ENCODE peak calls at places on chromosomes 16 and 17, in nine cellular contexts. One of them, this sample, is unnamed.

GRCh38 chr16:3754304-3754703 is 37.0 kb upstream of the TRAP1 start:
- DNase-seq in NCI-H1092: no peak
- DNase-seq in hepatocyte: no peak
- DNase-seq in activated naive CD4-positive, alpha-beta T cell: no peak
- DNase-seq in SW 1271: no peak
- DNase-seq in AG04450: peak
- DNase-seq in ureter: no peak
- DNase-seq in NCI-H446: no peak
- DNase-seq in NCI-H1105: no peak
- DNase-seq in this sample: no peak

GRCh38 chr16:58661199-58661830 is 23.3 kb downstream of the SLC38A7 start:
- DNase-seq in NCI-H1092: peak
- DNase-seq in hepatocyte: peak
- DNase-seq in activated naive CD4-positive, alpha-beta T cell: no peak
- DNase-seq in SW 1271: peak
- DNase-seq in AG04450: peak
- DNase-seq in ureter: peak
- DNase-seq in NCI-H446: peak
- DNase-seq in NCI-H1105: peak
- DNase-seq in this sample: no peak

GRCh38 chr16:27969574-27969973 is 93.9 kb downstream of the GSG1L start:
- DNase-seq in NCI-H1092: no peak
- DNase-seq in hepatocyte: no peak
- DNase-seq in activated naive CD4-positive, alpha-beta T cell: no peak
- DNase-seq in SW 1271: no peak
- DNase-seq in AG04450: no peak
- DNase-seq in ureter: no peak
- DNase-seq in NCI-H446: no peak
- DNase-seq in NCI-H1105: no peak
- DNase-seq in this sample: no peak

GRCh38 chr17:74466111-74466784 is at the start of gene CD300A:
- DNase-seq in NCI-H1092: no peak
- DNase-seq in hepatocyte: no peak
- DNase-seq in activated naive CD4-positive, alpha-beta T cell: no peak
- DNase-seq in SW 1271: no peak
- DNase-seq in AG04450: no peak
- DNase-seq in ureter: peak
- DNase-seq in NCI-H446: no peak
- DNase-seq in NCI-H1105: no peak
- DNase-seq in this sample: no peak

GRCh38 chr17:11836508-11836907 is 160.8 kb downstream of the ZNF18 start:
- DNase-seq in NCI-H1092: no peak
- DNase-seq in hepatocyte: no peak
- DNase-seq in activated naive CD4-positive, alpha-beta T cell: no peak
- DNase-seq in SW 1271: no peak
- DNase-seq in AG04450: no peak
- DNase-seq in ureter: no peak
- DNase-seq in NCI-H446: no peak
- DNase-seq in NCI-H1105: no peak
- DNase-seq in this sample: no peak

GRCh38 chr17:45438931-45439610 is 6.4 kb upstream of the ARHGAP27 start:
- DNase-seq in NCI-H1092: no peak
- DNase-seq in hepatocyte: no peak
- DNase-seq in activated naive CD4-positive, alpha-beta T cell: no peak
- DNase-seq in SW 1271: no peak
- DNase-seq in AG04450: no peak
- DNase-seq in ureter: no peak
- DNase-seq in NCI-H446: no peak
- DNase-seq in NCI-H1105: no peak
- DNase-seq in this sample: no peak

GRCh38 chr17:74137416-74137815 is 66.1 kb upstream of the RPL38 start:
- DNase-seq in NCI-H1092: no peak
- DNase-seq in hepatocyte: no peak
- DNase-seq in activated naive CD4-positive, alpha-beta T cell: no peak
- DNase-seq in SW 1271: no peak
- DNase-seq in AG04450: no peak
- DNase-seq in ureter: no peak
- DNase-seq in NCI-H446: no peak
- DNase-seq in NCI-H1105: no peak
- DNase-seq in this sample: no peak

GRCh38 chr17:17526369-17526768 is 30.2 kb upstream of the RASD1 start:
- DNase-seq in NCI-H1092: peak
- DNase-seq in hepatocyte: no peak
- DNase-seq in activated naive CD4-positive, alpha-beta T cell: no peak
- DNase-seq in SW 1271: no peak
- DNase-seq in AG04450: no peak
- DNase-seq in ureter: no peak
- DNase-seq in NCI-H446: no peak
- DNase-seq in NCI-H1105: peak
- DNase-seq in this sample: no peak

GRCh38 chr16:85148959-85149358 is 36.7 kb upstream of the CIBAR2 start:
- DNase-seq in NCI-H1092: no peak
- DNase-seq in hepatocyte: no peak
- DNase-seq in activated naive CD4-positive, alpha-beta T cell: no peak
- DNase-seq in SW 1271: no peak
- DNase-seq in AG04450: no peak
- DNase-seq in ureter: no peak
- DNase-seq in NCI-H446: peak
- DNase-seq in NCI-H1105: no peak
- DNase-seq in this sample: no peak

GRCh38 chr16:48499822-48500440 is 110.0 kb downstream of the N4BP1 start:
- DNase-seq in NCI-H1092: peak
- DNase-seq in hepatocyte: peak
- DNase-seq in activated naive CD4-positive, alpha-beta T cell: no peak
- DNase-seq in SW 1271: no peak
- DNase-seq in AG04450: peak
- DNase-seq in ureter: no peak
- DNase-seq in NCI-H446: peak
- DNase-seq in NCI-H1105: peak
- DNase-seq in this sample: no peak

GRCh38 chr17:43907425-43907981 is at the start of gene MPP2:
- DNase-seq in NCI-H1092: no peak
- DNase-seq in hepatocyte: peak
- DNase-seq in activated naive CD4-positive, alpha-beta T cell: peak
- DNase-seq in SW 1271: no peak
- DNase-seq in AG04450: peak
- DNase-seq in ureter: peak
- DNase-seq in NCI-H446: peak
- DNase-seq in NCI-H1105: peak
- DNase-seq in this sample: no peak